ENCODE peak calls at places on chromosome 10, in six cellular contexts. Q is IMR-90, T is trophoblast cell, R is H9, Y is mesenchymal stem cell, E is neuronal stem cell. W is an unnamed sample.

GRCh38 chr10:25573281-25573680 is 360.7 kb upstream of the MYO3A start:
- DNase-seq in Q (no peak), T (no peak), R (no peak), Y (no peak), E (no peak), W (no peak)

GRCh38 chr10:1425886-1426285 is 311.4 kb downstream of the ADARB2 start:
- DNase-seq in Q (no peak), T (no peak), R (no peak), Y (no peak), E (no peak), W (no peak)

GRCh38 chr10:52249850-52250395 is 64.2 kb upstream of the DKK1 start:
- DNase-seq in Q (no peak), T (peak), R (no peak), Y (no peak), E (no peak), W (no peak)

GRCh38 chr10:8174762-8175161 is 120.3 kb downstream of the GATA3 start:
- DNase-seq in Q (no peak), T (peak), R (peak), Y (no peak), E (no peak), W (peak)

GRCh38 chr10:122295423-122295947 is 24.4 kb downstream of the BTBD16 start:
- DNase-seq in Q (no peak), T (no peak), R (no peak), Y (no peak), E (no peak), W (no peak)

GRCh38 chr10:113746188-113746950 is 5.1 kb upstream of the PLEKHS1 start:
- DNase-seq in Q (no peak), T (peak), R (no peak), Y (peak), E (no peak), W (peak)

GRCh38 chr10:4658777-4659176 is 167.2 kb upstream of the AKR1E2 start:
- DNase-seq in Q (no peak), T (no peak), R (no peak), Y (no peak), E (no peak), W (no peak)

GRCh38 chr10:103884681-103885139 is 29.3 kb upstream of the SH3PXD2A start:
- DNase-seq in Q (peak), T (peak), R (peak), Y (peak), E (peak), W (peak)

GRCh38 chr10:6766061-6766460 is 186.0 kb upstream of the PRKCQ start:
- DNase-seq in Q (peak), T (no peak), R (no peak), Y (no peak), E (no peak), W (no peak)

DNA sequence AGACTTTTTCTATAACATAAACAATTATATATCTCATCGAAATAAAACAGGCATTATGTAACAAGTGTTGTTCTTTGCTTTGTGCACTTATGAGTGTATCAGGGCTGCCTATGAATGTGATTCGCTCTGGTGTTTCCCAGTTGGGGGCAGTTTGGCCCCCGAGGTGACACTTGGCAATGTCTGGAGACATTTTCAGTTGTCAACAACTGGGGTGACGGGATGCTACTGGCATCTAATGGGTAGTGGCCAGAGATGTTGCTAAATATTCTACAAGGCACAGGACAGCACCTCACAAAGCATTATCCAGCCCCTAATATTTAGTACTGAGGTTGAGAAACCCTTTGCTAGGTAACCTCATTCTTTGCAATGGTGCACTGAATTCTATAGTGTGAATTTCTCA is 83.3 kb downstream of the PLCE1 start:
- DNase-seq in Q (no peak), T (no peak), R (no peak), Y (no peak), E (no peak), W (no peak)
- H3K9ac ChIP-seq in Q (no peak), T (peak), R (no peak), Y (no peak), E (no peak), W (no peak)

DNA sequence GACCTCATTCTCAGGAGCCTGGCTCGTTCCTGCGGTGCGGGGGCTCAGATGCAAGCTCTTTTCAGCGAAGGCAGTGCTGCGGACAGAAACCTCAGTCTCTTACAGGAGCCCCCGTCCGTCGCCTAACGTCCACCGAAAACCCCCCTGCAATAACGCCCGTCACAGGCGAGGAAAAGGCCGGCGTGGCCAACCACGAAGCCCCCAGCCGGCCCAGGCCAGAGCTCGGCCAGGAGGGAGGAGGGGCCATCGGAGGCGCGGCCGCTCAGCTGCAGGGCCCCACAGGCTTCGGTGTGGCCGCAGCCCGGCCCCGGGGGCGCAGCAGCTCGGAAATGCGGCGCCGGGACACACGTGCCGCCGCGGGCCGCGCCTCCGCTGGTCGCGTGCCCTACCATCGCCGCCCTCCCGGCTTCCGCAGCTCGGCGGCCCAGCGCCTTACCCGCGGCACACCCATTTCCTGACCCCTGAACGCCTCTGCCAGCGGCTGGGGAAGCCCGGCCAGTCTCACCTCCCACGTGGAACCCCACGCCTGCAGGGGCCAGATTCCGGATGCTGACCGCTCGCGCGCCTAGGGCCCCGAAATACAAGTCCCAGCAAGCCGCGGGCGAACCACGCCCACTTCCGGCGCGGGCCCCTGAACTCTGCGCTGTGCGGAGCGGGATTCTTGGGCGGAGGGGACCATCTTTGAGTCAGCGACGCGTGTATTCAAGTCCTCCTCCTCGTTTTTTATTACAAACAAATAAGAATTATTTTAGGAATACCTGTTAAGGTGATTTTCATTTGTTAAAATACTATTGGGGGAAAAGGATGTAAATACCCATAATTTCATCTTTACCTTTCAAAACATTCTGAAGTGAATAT is at the start of gene ZNF239:
- DNase-seq in Q (peak), T (peak), R (peak), Y (peak), E (peak), W (peak)
- H3K18ac ChIP-seq in Q (no peak), T (peak), R (peak), Y (peak), E (peak), W (peak)

GRCh38 chr10:73876157-73876556 is 1.8 kb upstream of the CAMK2G start:
- DNase-seq in Q (no peak), T (peak), R (peak), Y (no peak), E (no peak), W (no peak)

GRCh38 chr10:73873843-73874215 is 526 bp downstream of the CAMK2G start:
- DNase-seq in Q (no peak), T (peak), R (no peak), Y (no peak), E (no peak), W (no peak)

GRCh38 chr10:73875139-73875475 is 752 bp upstream of the CAMK2G start:
- DNase-seq in Q (no peak), T (peak), R (no peak), Y (no peak), E (no peak), W (no peak)

GRCh38 chr10:73873163-73873842 is 1.1 kb downstream of the CAMK2G start:
- DNase-seq in Q (no peak), T (peak), R (no peak), Y (no peak), E (no peak), W (no peak)

GRCh38 chr10:73874267-73875138 is at the start of gene CAMK2G:
- DNase-seq in Q (peak), T (peak), R (peak), Y (peak), E (peak), W (peak)
- H3K9ac ChIP-seq in Q (peak), T (peak), R (no peak), Y (peak), E (peak), W (peak)

GRCh38 chr10:120800528-120801323 is 50.4 kb upstream of the WDR11 start:
- DNase-seq in Q (no peak), T (no peak), R (no peak), Y (no peak), E (no peak), W (peak)
- H3K18ac ChIP-seq in Q (no peak), T (no peak), R (no peak), Y (no peak), E (no peak), W (peak)

GRCh38 chr10:79178070-79178576 is 109.4 kb downstream of the ZMIZ1 start:
- DNase-seq in Q (no peak), T (no peak), R (no peak), Y (no peak), E (no peak), W (no peak)

GRCh38 chr10:79179404-79180309 is 110.9 kb downstream of the ZMIZ1 start:
- DNase-seq in Q (no peak), T (no peak), R (peak), Y (peak), E (peak), W (peak)

GRCh38 chr10:79176052-79176501 is 107.3 kb downstream of the ZMIZ1 start:
- DNase-seq in Q (peak), T (no peak), R (no peak), Y (peak), E (no peak), W (no peak)

GRCh38 chr10:79178614-79179403 is 110.0 kb downstream of the ZMIZ1 start:
- DNase-seq in Q (peak), T (no peak), R (no peak), Y (peak), E (peak), W (peak)

GRCh38 chr10:79176949-79177602 is 108.3 kb downstream of the ZMIZ1 start:
- DNase-seq in Q (peak), T (no peak), R (no peak), Y (peak), E (no peak), W (no peak)
- H3K9ac ChIP-seq in Q (peak), T (no peak), R (no peak), Y (peak), E (no peak), W (no peak)

GRCh38 chr10:60944910-60945297 is 919 bp upstream of the RHOBTB1 start:
- DNase-seq in Q (no peak), T (no peak), R (no peak), Y (no peak), E (no peak), W (no peak)
- H3K18ac ChIP-seq in Q (peak), T (no peak), R (peak), Y (peak), E (peak), W (peak)

DNA sequence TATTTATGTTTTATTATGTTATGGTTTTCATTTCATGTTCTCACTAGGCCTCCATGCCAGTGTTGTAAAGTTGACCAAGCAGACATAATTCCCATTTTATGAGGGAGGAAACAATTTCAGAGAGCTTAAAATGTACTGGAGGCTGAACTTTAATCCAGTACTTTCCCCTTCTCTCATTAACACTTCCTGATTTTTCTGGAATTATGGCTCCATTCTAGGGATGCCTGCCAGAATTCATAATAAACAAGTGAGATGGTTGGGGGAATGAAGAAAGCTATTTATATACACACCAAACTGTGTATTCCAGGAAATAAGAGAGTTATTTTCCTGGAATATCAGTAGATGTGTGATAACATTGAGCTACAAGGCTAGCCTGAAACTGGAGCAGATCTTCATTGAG is 6.9 kb downstream of the TMEM236 start:
- DNase-seq in Q (no peak), T (no peak), R (no peak), Y (peak), E (no peak), W (no peak)
- H3K9ac ChIP-seq in Q (no peak), T (no peak), R (no peak), Y (no peak), E (no peak), W (no peak)

DNA sequence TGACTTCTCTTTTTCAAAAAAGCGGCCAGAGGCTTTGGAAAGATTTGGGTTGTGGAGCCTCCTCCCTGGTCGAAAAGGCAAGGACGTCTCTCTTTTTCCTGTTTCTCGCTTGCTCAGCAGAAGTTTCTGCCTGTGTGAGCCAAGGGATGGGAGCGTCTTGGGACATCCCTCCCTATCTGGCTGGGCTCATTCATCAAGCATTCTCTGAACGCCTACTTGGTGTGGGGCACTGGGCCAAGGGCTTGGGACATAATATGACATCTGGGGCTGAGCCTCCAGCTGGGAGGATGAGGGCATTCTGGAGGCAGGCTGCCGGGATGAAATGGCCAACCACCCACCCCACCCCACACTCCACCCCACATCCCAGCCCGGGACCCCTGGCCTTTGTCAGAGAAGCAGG is 120.9 kb downstream of the C10orf105 start:
- DNase-seq in Q (no peak), T (peak), R (no peak), Y (no peak), E (no peak), W (no peak)
- H3K18ac ChIP-seq in Q (no peak), T (no peak), R (no peak), Y (no peak), E (no peak), W (no peak)

GRCh38 chr10:61390841-61391240 is 62.3 kb downstream of the TMEM26 start:
- DNase-seq in Q (no peak), T (peak), R (no peak), Y (no peak), E (no peak), W (no peak)

GRCh38 chr10:61389887-61390286 is 63.3 kb downstream of the TMEM26 start:
- DNase-seq in Q (no peak), T (peak), R (no peak), Y (no peak), E (no peak), W (no peak)

GRCh38 chr10:61391281-61391680 is 61.9 kb downstream of the TMEM26 start:
- DNase-seq in Q (no peak), T (no peak), R (no peak), Y (no peak), E (no peak), W (no peak)
- H3K9ac ChIP-seq in Q (no peak), T (no peak), R (no peak), Y (no peak), E (no peak), W (no peak)

GRCh38 chr10:62818426-62819011 is 2.4 kb upstream of the EGR2 start:
- DNase-seq in Q (no peak), T (no peak), R (peak), Y (no peak), E (peak), W (peak)

GRCh38 chr10:62817763-62818425 is 1.7 kb upstream of the EGR2 start:
- DNase-seq in Q (peak), T (peak), R (peak), Y (peak), E (peak), W (peak)

GRCh38 chr10:62817120-62817762 is 1.1 kb upstream of the EGR2 start:
- DNase-seq in Q (peak), T (peak), R (peak), Y (no peak), E (peak), W (peak)

GRCh38 chr10:62816179-62817119 is at the start of gene EGR2:
- DNase-seq in Q (peak), T (peak), R (peak), Y (peak), E (peak), W (peak)

DNA sequence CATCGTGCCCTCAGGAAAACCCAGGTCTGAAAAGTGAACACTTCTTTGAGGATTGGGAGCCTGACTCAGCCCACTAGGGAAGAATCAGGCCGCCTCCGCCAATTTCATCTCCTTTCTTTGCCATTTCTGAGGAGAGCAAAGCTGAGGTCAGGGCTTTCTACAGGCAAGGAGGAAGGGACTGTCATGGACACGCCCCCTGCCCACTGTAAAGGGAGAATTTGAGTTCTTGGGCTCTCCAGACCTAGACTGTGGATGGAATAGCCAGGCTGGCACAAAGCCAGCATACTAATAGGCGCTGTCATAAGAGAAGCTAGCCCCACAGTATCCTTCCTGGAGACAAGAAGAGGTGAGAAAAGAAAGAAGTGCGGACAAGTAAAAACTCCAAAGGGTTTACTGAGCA is 3.4 kb upstream of the EGR2 start:
- DNase-seq in Q (no peak), T (no peak), R (no peak), Y (no peak), E (no peak), W (no peak)
- H3K18ac ChIP-seq in Q (no peak), T (no peak), R (no peak), Y (no peak), E (no peak), W (no peak)

W was measured in mesendoderm.